ENCODE peak calls at places on chromosomes 4 and X, in eight cellular contexts. J is GM23338, V is OCI-LY7, U is lower lobe of right lung, Y is GM12865, T is fibroblast of mammary gland, A is tibial artery, Z is HepG2. W is an unnamed sample.

GRCh38 chr4:186029731-186030421 is 39.1 kb upstream of the TLR3 start:
- DNase-seq in J (peak), V (no peak), U (peak), Y (no peak), T (peak), A (peak), Z (no peak), W (no peak)

GRCh38 chrX:17616936-17617335 is 120.4 kb upstream of the SCML1 start:
- DNase-seq in J (no peak), V (no peak), U (no peak), Y (no peak), T (no peak), A (no peak), Z (no peak), W (no peak)

GRCh38 chrX:153778151-153778551 is 2.7 kb upstream of the SRPK3 start:
- DNase-seq in J (no peak), V (no peak), U (no peak), Y (no peak), T (no peak), A (no peak), Z (no peak), W (no peak)

GRCh38 chr4:73917081-73917501 is 47.9 kb downstream of the CXCL1 start:
- DNase-seq in J (no peak), V (no peak), U (no peak), Y (no peak), T (peak), A (no peak), Z (no peak), W (no peak)

GRCh38 chr4:680565-680930 is 6.2 kb downstream of the MYL5 start:
- DNase-seq in J (peak), V (no peak), U (no peak), Y (peak), T (no peak), A (no peak), Z (no peak), W (no peak)

GRCh38 chrX:155389634-155390033 is 7.7 kb downstream of the F8A2 start:
- DNase-seq in J (no peak), V (no peak), U (no peak), Y (no peak), T (no peak), A (no peak), Z (no peak), W (no peak)

GRCh38 chrX:51568586-51568985 is 50.1 kb downstream of the CENPVL3 start:
- DNase-seq in J (no peak), V (no peak), U (no peak), Y (no peak), T (peak), A (no peak), Z (no peak), W (no peak)

GRCh38 chr4:11626046-11626445 is 197.4 kb upstream of the HS3ST1 start:
- DNase-seq in J (no peak), V (no peak), U (no peak), Y (no peak), T (no peak), A (no peak), Z (no peak), W (no peak)

GRCh38 chr4:48234575-48234974 is 35.1 kb downstream of the TEC start:
- DNase-seq in J (no peak), V (no peak), U (no peak), Y (no peak), T (no peak), A (no peak), Z (no peak), W (no peak)

GRCh38 chr4:119068529-119068962 is 67.1 kb upstream of the MYOZ2 start:
- DNase-seq in J (peak), V (no peak), U (no peak), Y (no peak), T (no peak), A (no peak), Z (no peak), W (no peak)

GRCh38 chr4:125624951-125625350 is 310.2 kb downstream of the FAT4 start:
- DNase-seq in J (no peak), V (no peak), U (no peak), Y (no peak), T (no peak), A (no peak), Z (no peak), W (no peak)

GRCh38 chr4:75512336-75513211 is 1.6 kb downstream of the RCHY1 start:
- DNase-seq in J (no peak), V (peak), U (no peak), Y (peak), T (peak), A (no peak), Z (peak), W (no peak)

GRCh38 chr4:25144870-25145481 is 15.3 kb downstream of the SEPSECS start:
- DNase-seq in J (peak), V (peak), U (no peak), Y (peak), T (peak), A (no peak), Z (no peak), W (no peak)

GRCh38 chr4:8039290-8039689 is 99.6 kb upstream of the AFAP1 start:
- DNase-seq in J (peak), V (no peak), U (no peak), Y (peak), T (no peak), A (no peak), Z (no peak), W (no peak)

GRCh38 chr4:124783847-124784246 is 71.3 kb upstream of the ANKRD50 start:
- DNase-seq in J (no peak), V (no peak), U (no peak), Y (no peak), T (peak), A (no peak), Z (no peak), W (no peak)

GRCh38 chr4:101701551-101701950 is 89.0 kb upstream of the BANK1 start:
- DNase-seq in J (no peak), V (no peak), U (no peak), Y (no peak), T (no peak), A (no peak), Z (no peak), W (no peak)

GRCh38 chrX:24025741-24026402 is 1.1 kb downstream of the KLHL15 start:
- DNase-seq in J (peak), V (no peak), U (no peak), Y (peak), T (peak), A (no peak), Z (no peak), W (no peak)

GRCh38 chrX:136488706-136489105 is 959 bp downstream of the BRS3 start:
- DNase-seq in J (no peak), V (no peak), U (no peak), Y (no peak), T (no peak), A (no peak), Z (no peak), W (no peak)

GRCh38 chr4:125693233-125693632 is 378.5 kb downstream of the FAT4 start:
- DNase-seq in J (no peak), V (no peak), U (no peak), Y (no peak), T (no peak), A (no peak), Z (no peak), W (no peak)

GRCh38 chr4:3362431-3363287 is 69.8 kb downstream of the RGS12 start:
- DNase-seq in J (no peak), V (no peak), U (no peak), Y (no peak), T (no peak), A (no peak), Z (no peak), W (no peak)

GRCh38 chr4:74473155-74473811 is 28.3 kb downstream of the AREG start:
- DNase-seq in J (peak), V (no peak), U (no peak), Y (no peak), T (peak), A (peak), Z (peak), W (no peak)

GRCh38 chrX:148381603-148382002 is 118.8 kb upstream of the AFF2 start:
- DNase-seq in J (no peak), V (peak), U (no peak), Y (peak), T (no peak), A (no peak), Z (no peak), W (no peak)

GRCh38 chr4:28225005-28225404 is 1364.4 kb downstream of the STIM2 start:
- DNase-seq in J (peak), V (peak), U (no peak), Y (no peak), T (peak), A (no peak), Z (no peak), W (no peak)

GRCh38 chr4:173056708-173057107 is 111.9 kb upstream of the GALNT7 start:
- DNase-seq in J (no peak), V (no peak), U (no peak), Y (no peak), T (no peak), A (no peak), Z (no peak), W (no peak)

GRCh38 chrX:68433155-68433980 is at the start of gene OPHN1:
- DNase-seq in J (peak), V (no peak), U (peak), Y (peak), T (peak), A (peak), Z (peak), W (no peak)

GRCh38 chrX:41984628-41985027 is 61.3 kb upstream of the CASK start:
- DNase-seq in J (no peak), V (no peak), U (no peak), Y (no peak), T (peak), A (no peak), Z (no peak), W (no peak)

DNA sequence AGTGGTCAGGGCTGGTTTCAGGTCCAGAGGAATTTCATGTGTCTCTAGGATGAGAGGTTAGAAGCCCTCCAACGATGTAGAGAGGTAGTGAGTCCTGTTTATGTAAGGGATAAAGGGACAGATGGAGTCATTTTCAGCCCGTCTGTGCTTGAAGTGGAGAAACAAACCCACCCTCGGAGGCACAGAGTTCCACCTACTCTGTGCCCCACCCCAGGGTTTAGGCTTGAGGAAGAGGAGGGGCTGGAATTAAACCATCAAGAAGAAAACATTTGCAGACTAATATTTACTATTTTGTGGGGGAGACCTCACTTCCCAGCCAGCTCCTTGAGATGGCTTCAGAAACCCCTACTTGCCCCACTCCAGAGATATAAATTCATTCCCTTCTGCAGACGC is 857 bp upstream of the GNL3L start:
- DNase-seq in J (no peak), V (no peak), U (no peak), Y (no peak), T (no peak), A (no peak), Z (no peak), W (no peak)
- H3K4me3 ChIP-seq in J (peak), V (peak), U (peak), Y (peak), T (peak), A (peak), Z (peak), W (no peak)

DNA sequence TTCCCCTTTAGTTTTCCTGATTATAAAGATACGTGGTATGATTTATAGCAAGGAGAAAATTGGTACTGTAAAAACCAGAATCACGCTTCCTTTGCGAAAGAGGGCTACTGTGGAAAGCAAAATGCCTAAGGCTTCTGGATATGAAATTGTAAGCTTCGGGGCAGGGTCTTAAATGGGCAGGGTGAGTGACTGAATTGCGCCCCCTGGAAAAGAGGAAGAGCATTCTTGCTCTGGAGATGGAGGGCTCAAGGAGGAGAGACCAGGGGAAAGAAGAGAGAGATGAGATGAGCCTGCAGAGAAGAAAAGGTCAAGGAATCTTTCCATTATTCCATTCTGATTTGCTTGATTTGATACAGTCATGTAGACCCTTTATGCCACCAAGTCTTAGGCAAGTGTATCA is 13.1 kb upstream of the ETNPPL start:
- DNase-seq in J (peak), V (no peak), U (no peak), Y (no peak), T (no peak), A (no peak), Z (no peak), W (no peak)
- TF ChIP-seq CTCF in J (peak), V (no peak), U (no peak), Y (no peak), T (no peak), A (no peak), Z (no peak), W (no peak)

GRCh38 chrX:29826651-29827206 is 388.6 kb upstream of the MAGEB2 start:
- DNase-seq in J (no peak), V (no peak), U (no peak), Y (no peak), T (peak), A (no peak), Z (no peak), W (no peak)
- H3K4me3 ChIP-seq in J (no peak), V (no peak), U (no peak), Y (no peak), T (no peak), A (no peak), Z (no peak), W (no peak)

GRCh38 chr4:180947421-180947820 is 1295.8 kb upstream of the TENM3 start:
- DNase-seq in J (no peak), V (peak), U (no peak), Y (no peak), T (peak), A (no peak), Z (no peak), W (no peak)
- TF ChIP-seq CTCF in J (peak), V (peak), U (no peak), Y (no peak), T (peak), A (peak), Z (no peak), W (no peak)

GRCh38 chr4:86451560-86452322 is 91.9 kb upstream of the MAPK10 start:
- DNase-seq in J (peak), V (no peak), U (no peak), Y (no peak), T (peak), A (no peak), Z (no peak), W (no peak)

GRCh38 chr4:86450861-86451260 is 91.0 kb upstream of the MAPK10 start:
- DNase-seq in J (peak), V (no peak), U (no peak), Y (no peak), T (no peak), A (no peak), Z (no peak), W (no peak)

GRCh38 chr4:86453044-86453501 is 93.2 kb upstream of the MAPK10 start:
- DNase-seq in J (no peak), V (no peak), U (no peak), Y (no peak), T (peak), A (no peak), Z (no peak), W (no peak)

GRCh38 chr4:86450189-86450588 is 90.3 kb upstream of the MAPK10 start:
- DNase-seq in J (no peak), V (no peak), U (no peak), Y (no peak), T (no peak), A (no peak), Z (no peak), W (no peak)

GRCh38 chr4:86452323-86452995 is 92.6 kb upstream of the MAPK10 start:
- DNase-seq in J (no peak), V (no peak), U (no peak), Y (no peak), T (peak), A (no peak), Z (no peak), W (no peak)
- H3K4me3 ChIP-seq in J (no peak), V (no peak), U (peak), Y (no peak), T (peak), A (peak), Z (no peak), W (no peak)

GRCh38 chrX:120137439-120137838 is 21.0 kb upstream of the RHOXF2 start:
- DNase-seq in J (no peak), V (no peak), U (no peak), Y (no peak), T (no peak), A (no peak), Z (no peak), W (no peak)
- TF ChIP-seq CTCF in J (no peak), V (no peak), U (no peak), Y (no peak), T (no peak), A (no peak), Z (no peak), W (no peak)

W was measured in GM12864.